ENCODE peak calls at places on chromosome 20, in nine cellular contexts. A is H9, I is ovary, M is transverse colon, T is mesendoderm, N is fibroblast of lung, X is stomach, L is GM12878, W is A673. P is an unnamed sample.

GRCh38 chr20:40738976-40739375 is 49.9 kb upstream of the MAFB start:
- DNase-seq in A (no peak), I (no peak), M (no peak), T (no peak), N (no peak), X (no peak), L (no peak), W (no peak), P (no peak)

GRCh38 chr20:10079964-10080363 is 45.2 kb downstream of the ANKEF1 start:
- DNase-seq in A (no peak), I (no peak), M (no peak), T (no peak), N (peak), X (no peak), L (no peak), W (peak), P (peak)

GRCh38 chr20:49956689-49957443 is 20.7 kb downstream of the RNF114 start:
- DNase-seq in A (no peak), I (no peak), M (no peak), T (no peak), N (no peak), X (no peak), L (no peak), W (no peak), P (no peak)

GRCh38 chr20:62350098-62350628 is 16.9 kb downstream of the LAMA5 start:
- DNase-seq in A (no peak), I (no peak), M (peak), T (peak), N (no peak), X (peak), L (no peak), W (no peak), P (no peak)

GRCh38 chr20:58883243-58883691 is 30.8 kb downstream of the GNAS start:
- DNase-seq in A (peak), I (no peak), M (no peak), T (no peak), N (no peak), X (no peak), L (no peak), W (no peak), P (peak)

GRCh38 chr20:25308671-25309394 is 60.9 kb downstream of the PYGB start:
- DNase-seq in A (no peak), I (no peak), M (no peak), T (no peak), N (peak), X (no peak), L (no peak), W (no peak), P (peak)

GRCh38 chr20:8155848-8156602 is 24.0 kb downstream of the PLCB1 start:
- DNase-seq in A (no peak), I (no peak), M (no peak), T (no peak), N (no peak), X (no peak), L (no peak), W (no peak), P (no peak)

GRCh38 chr20:47970282-47970903 is 185.1 kb upstream of the SULF2 start:
- DNase-seq in A (no peak), I (no peak), M (no peak), T (no peak), N (no peak), X (no peak), L (no peak), W (no peak), P (no peak)

GRCh38 chr20:37881601-37882343 is 21.2 kb upstream of the VSTM2L start:
- DNase-seq in A (no peak), I (no peak), M (no peak), T (no peak), N (no peak), X (no peak), L (no peak), W (no peak), P (no peak)

GRCh38 chr20:53399592-53400335 is 193.9 kb downstream of the ZNF217 start:
- DNase-seq in A (no peak), I (no peak), M (no peak), T (no peak), N (no peak), X (peak), L (no peak), W (no peak), P (peak)

DNA sequence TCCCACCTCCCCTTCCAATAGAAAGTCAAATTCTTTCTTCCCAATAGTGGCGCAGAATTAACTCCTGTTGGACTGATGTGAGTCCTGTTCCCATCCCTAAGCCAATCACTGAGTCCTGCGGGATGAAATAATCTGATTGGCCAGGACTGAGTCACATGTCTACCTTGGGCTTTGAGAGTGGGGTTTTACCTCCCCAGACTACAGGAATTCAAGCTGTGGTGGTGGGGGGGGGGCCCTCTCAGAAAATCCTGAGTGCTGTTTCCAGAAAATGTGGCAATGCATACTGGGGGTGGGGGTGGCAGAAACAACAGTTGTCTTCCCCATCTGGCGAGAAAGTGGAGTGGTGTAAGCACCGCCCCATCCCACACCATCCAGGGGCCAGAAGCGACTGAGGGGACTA is 65.7 kb downstream of the CTCFL start:
- DNase-seq in A (no peak), I (no peak), M (no peak), T (no peak), N (no peak), X (no peak), L (no peak), W (no peak), P (no peak)
- H3K27ac ChIP-seq in A (no peak), I (no peak), M (peak), T (no peak), N (no peak), X (no peak), L (no peak), W (no peak), P (no peak)

GRCh38 chr20:57261488-57262243 is 4.8 kb downstream of the BMP7 start:
- DNase-seq in A (no peak), I (no peak), M (no peak), T (peak), N (no peak), X (no peak), L (no peak), W (no peak), P (no peak)

GRCh38 chr20:57260065-57260958 is 6.1 kb downstream of the BMP7 start:
- DNase-seq in A (no peak), I (no peak), M (no peak), T (no peak), N (no peak), X (no peak), L (no peak), W (no peak), P (no peak)

GRCh38 chr20:57260959-57261357 is 5.5 kb downstream of the BMP7 start:
- DNase-seq in A (no peak), I (no peak), M (no peak), T (peak), N (no peak), X (no peak), L (no peak), W (no peak), P (peak)

GRCh38 chr20:57258055-57258454 is 8.4 kb downstream of the BMP7 start:
- DNase-seq in A (no peak), I (no peak), M (no peak), T (no peak), N (no peak), X (no peak), L (no peak), W (peak), P (no peak)

DNA sequence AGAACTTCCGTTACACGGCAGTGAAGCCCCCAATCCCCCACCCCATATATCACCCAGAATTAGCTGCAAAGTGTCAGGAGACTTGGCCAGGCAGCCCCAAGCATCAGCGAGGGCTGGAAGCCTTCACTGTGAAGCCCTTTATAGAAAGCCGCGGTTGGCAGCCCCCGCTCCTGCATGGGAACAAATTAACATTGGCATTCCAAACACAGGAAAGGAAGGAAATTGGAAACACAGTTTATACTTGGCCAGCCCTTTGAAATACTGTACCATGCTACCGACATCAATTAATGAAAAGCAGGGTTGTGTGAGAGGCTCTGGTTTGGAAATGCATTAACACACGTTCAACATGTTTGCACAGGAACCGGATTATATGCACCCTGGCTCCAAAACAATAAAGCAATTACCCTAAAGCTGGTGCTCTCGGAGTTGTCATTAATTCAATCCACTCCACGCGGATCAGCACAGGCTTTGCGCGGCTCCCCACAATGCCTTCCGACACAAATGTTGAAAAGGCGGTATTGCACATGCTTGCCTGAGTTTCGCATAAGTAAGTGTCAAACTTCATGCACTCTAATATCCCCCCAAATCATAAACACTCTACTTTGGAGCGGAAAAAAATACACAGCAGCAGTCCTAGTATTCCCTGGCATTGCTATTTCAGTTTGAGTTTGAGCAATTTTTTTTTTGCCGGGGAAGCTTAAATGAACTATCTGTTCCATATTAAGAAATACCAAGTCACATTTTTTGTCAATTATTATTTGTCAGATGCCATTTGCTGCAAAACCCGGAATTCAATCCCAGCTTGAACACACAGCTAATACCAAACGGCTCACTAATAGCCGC is 7.0 kb downstream of the BMP7 start:
- DNase-seq in A (no peak), I (no peak), M (no peak), T (peak), N (no peak), X (no peak), L (no peak), W (peak), P (no peak)
- H3K27ac ChIP-seq in A (no peak), I (no peak), M (no peak), T (no peak), N (no peak), X (no peak), L (no peak), W (peak), P (no peak)

DNA sequence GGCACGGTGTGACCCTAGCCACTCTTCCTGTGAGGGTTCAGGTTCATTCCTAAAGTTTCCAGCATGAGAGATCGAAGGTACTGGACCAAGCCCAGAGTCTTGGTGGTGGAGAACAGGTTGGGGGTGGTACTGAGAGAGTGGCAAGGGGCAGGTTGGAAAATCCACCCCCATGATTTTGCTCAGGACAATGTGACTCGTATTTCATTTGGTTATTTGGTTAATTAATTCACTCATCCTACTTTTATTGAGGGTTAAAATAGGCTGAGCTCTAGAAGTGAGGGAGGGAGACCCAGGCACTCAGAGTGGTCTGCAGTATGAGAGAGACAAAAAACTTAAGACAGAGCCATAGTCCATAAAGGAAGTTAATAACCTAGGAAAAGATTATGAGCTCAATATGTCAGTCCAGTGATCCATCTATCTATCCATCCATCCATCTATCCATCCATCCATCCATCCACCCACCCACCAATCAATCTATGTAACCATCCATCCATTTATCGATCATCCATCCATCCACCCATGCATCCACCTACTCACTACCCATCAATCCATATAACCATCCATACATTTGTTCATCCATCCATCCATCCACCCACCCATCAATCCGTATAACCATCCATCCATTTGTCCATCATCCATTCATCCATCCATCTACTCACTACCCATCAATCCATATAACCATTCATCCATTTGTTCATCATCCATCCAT is 6.7 kb upstream of the BPIFB6 start:
- DNase-seq in A (no peak), I (no peak), M (no peak), T (no peak), N (no peak), X (no peak), L (no peak), W (no peak), P (no peak)
- H3K27ac ChIP-seq in A (no peak), I (no peak), M (no peak), T (no peak), N (no peak), X (no peak), L (no peak), W (no peak), P (no peak)

GRCh38 chr20:556984-557383 is 13.4 kb upstream of the CSNK2A1 start:
- DNase-seq in A (no peak), I (no peak), M (no peak), T (no peak), N (no peak), X (no peak), L (no peak), W (no peak), P (no peak)
- H3K27ac ChIP-seq in A (no peak), I (no peak), M (no peak), T (no peak), N (no peak), X (no peak), L (no peak), W (no peak), P (no peak)

GRCh38 chr20:44746367-44747165 is 901 bp downstream of the KCNK15 start:
- DNase-seq in A (no peak), I (no peak), M (no peak), T (peak), N (no peak), X (peak), L (no peak), W (peak), P (no peak)
- H3K27ac ChIP-seq in A (no peak), I (peak), M (no peak), T (no peak), N (no peak), X (peak), L (no peak), W (no peak), P (no peak)

DNA sequence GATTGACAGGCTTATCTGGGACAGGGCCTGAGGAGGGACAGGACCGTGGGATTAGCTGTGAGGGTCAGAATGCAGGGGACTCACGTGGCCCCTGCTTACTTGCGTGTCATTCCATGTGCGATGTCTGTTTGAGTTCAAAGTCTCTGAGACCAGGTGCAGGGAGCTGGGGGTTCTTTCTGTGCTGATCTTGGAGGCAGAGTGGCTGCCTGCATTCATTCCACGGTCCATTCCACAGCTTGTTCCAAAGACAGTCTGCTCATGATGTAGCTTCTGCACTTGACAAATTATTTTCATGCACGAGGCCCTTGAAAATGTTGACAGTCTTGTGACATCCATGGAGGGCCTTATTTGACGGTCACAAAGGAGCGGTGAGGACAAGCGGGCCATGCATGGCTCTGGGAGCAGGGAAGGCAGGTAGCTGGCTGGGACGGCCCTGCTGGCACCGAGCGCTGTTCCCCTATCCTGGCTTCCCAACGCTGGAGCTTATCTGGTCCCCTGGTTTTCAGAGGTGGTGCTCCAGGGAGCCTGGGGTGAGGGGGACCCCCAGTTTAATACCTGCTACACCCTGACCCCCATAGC is 156.3 kb upstream of the RNF24 start:
- DNase-seq in A (no peak), I (no peak), M (no peak), T (peak), N (no peak), X (no peak), L (no peak), W (no peak), P (no peak)
- H3K27ac ChIP-seq in A (no peak), I (peak), M (peak), T (peak), N (peak), X (peak), L (no peak), W (peak), P (peak)

GRCh38 chr20:36821964-36822437 is 48.4 kb upstream of the DSN1 start:
- DNase-seq in A (no peak), I (no peak), M (no peak), T (peak), N (no peak), X (peak), L (no peak), W (no peak), P (no peak)

GRCh38 chr20:36819662-36820061 is 46.1 kb upstream of the DSN1 start:
- DNase-seq in A (no peak), I (no peak), M (no peak), T (peak), N (no peak), X (peak), L (no peak), W (peak), P (no peak)

GRCh38 chr20:36820073-36820472 is 46.5 kb upstream of the DSN1 start:
- DNase-seq in A (no peak), I (no peak), M (no peak), T (no peak), N (no peak), X (no peak), L (no peak), W (no peak), P (no peak)

GRCh38 chr20:36818831-36819230 is 45.3 kb upstream of the DSN1 start:
- DNase-seq in A (no peak), I (no peak), M (no peak), T (no peak), N (no peak), X (no peak), L (no peak), W (no peak), P (no peak)

GRCh38 chr20:36820928-36821327 is 47.4 kb upstream of the DSN1 start:
- DNase-seq in A (no peak), I (no peak), M (no peak), T (no peak), N (no peak), X (no peak), L (no peak), W (no peak), P (no peak)
- H3K27ac ChIP-seq in A (no peak), I (no peak), M (peak), T (no peak), N (no peak), X (peak), L (no peak), W (no peak), P (no peak)

DNA sequence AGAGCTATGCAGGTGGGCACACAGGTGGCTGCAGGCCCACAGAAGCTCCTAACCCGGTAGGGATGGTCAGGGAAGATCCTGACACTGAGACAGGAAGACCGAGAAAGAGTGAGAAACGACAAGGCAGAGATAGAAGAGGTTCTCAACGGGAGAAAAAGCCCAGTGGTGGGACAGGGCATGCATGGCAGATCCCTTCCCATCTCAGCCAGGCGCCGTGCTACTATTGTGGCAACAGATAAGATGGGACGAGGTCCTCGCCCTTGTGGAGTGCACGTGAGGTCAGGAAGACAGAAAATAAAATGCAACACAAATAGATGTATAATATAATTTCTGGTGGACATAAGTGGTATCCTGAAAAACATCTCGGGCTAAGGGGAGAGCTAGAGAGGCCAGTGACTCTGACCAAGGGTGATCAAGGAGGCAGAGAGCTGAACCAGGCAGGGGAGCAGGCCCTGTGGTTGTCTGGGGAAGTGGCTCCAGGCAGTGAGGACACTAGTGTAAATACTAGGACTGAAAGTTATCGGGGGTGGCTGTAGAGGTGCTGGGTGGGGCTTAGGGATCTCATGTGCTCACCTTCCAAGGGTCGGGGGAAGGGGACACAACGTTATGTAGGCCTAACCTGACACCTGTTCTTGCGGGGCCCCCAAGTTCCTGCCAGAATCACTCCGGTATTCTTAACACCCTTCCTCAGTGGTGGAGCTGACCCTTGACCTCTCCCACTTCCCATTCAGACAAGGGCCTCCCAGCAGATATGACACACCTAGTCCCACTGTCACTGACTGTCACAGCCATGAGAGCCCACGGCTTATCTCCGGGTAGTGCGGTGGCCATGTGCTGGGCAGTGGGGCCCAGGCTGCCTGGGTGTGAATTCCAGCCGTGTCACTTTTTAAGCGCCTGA is 1.0 kb downstream of the SRXN1 start:
- DNase-seq in A (no peak), I (no peak), M (peak), T (no peak), N (no peak), X (no peak), L (no peak), W (no peak), P (no peak)
- H3K27ac ChIP-seq in A (no peak), I (no peak), M (peak), T (no peak), N (peak), X (peak), L (peak), W (no peak), P (peak)

DNA sequence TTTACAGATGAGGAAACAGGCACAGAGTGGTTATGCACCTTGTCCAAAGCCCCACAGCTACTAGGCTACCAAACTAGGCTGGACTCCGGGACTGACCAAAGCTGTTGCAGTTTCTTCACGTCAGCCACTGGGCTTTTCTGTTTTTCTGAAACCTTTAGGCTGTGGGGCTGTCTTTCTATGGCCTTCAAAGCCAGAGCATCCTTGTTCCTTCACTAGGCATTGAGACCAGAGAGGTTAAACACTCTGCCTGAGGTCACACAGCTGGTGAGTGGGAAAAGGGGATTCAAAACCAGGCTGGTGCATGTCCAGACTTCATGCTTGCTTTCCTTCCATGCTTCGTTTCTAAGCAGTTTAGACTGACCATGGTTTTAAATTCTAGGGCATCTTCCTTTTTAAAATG is 97.5 kb upstream of the KCNG1 start:
- DNase-seq in A (no peak), I (no peak), M (no peak), T (no peak), N (no peak), X (no peak), L (no peak), W (no peak), P (no peak)
- H3K27ac ChIP-seq in A (no peak), I (no peak), M (peak), T (no peak), N (no peak), X (no peak), L (no peak), W (no peak), P (no peak)